ENCODE peak calls at places on chromosomes 7 and 10, in ten cellular contexts. G is HuH-7, W is activated T-cell treated with anti-CD3 and anti-CD28 coated beads for 4 hours, S is NCI-H345, L is cerebellum, E is COR-L47, B is T-helper 1 cell, V is HTR-8/SVneo, P is globus pallidus, N is colonic mucosa. I is an unnamed sample.
A peak's percentile ranks its signal among the peaks of the same experiment; 100 is the strongest.

GRCh38 chr10:93300518-93300917 is 181.6 kb downstream of the MYOF start:
- DNase-seq in N (no peak), V (no peak), P (no peak), B (no peak), L (no peak), W (no peak), E (no peak), G (no peak), S (no peak), I (no peak)

GRCh38 chr7:78770422-78771410 is 682.8 kb downstream of the MAGI2 start:
- DNase-seq in S (peak; percentile 66), E (peak; percentile 19), L (peak; percentile 10), V (no peak), P (peak; percentile 63), G (no peak), B (no peak), N (no peak), W (no peak), I (peak; percentile 96)

GRCh38 chr10:56095506-56096225 is 265.4 kb downstream of the ZWINT start:
- DNase-seq in L (no peak), W (no peak), V (no peak), P (no peak), B (no peak), E (no peak), N (no peak), S (no peak), G (no peak), I (no peak)

GRCh38 chr10:102665904-102666509 is 21.7 kb downstream of the TRIM8 start:
- DNase-seq in S (no peak), P (no peak), V (no peak), G (no peak), N (no peak), W (no peak), E (no peak), L (no peak), B (no peak), I (no peak)

GRCh38 chr10:2094171-2094570 is 356.8 kb upstream of the ADARB2 start:
- DNase-seq in W (no peak), B (no peak), G (no peak), S (no peak), L (peak; percentile 5), P (no peak), E (no peak), V (no peak), N (no peak), I (no peak)

GRCh38 chr7:12030116-12030515 is 181.0 kb upstream of the TMEM106B start:
- DNase-seq in W (no peak), P (no peak), V (no peak), E (no peak), S (no peak), G (no peak), N (no peak), B (no peak), L (no peak), I (no peak)

GRCh38 chr10:43409385-43410109 is 561 bp upstream of the HNRNPF start:
- DNase-seq in G (no peak), L (no peak), B (peak; percentile 48), V (no peak), W (peak; percentile 47), E (peak; percentile 33), S (peak; percentile 34), N (peak; percentile 71), P (no peak), I (peak; percentile 58)

GRCh38 chr10:96025566-96025965 is 17.8 kb upstream of the CCNJ start:
- DNase-seq in G (peak; percentile 29), W (no peak), N (no peak), E (no peak), S (no peak), B (no peak), P (no peak), L (no peak), V (no peak), I (peak; percentile 11)

GRCh38 chr7:45985902-45986301 is 64.8 kb upstream of the IGFBP3 start:
- DNase-seq in S (no peak), L (no peak), N (no peak), P (no peak), G (no peak), V (no peak), W (no peak), B (no peak), E (no peak), I (no peak)

GRCh38 chr7:150631866-150632864 is at the start of gene GIMAP6:
- DNase-seq in B (no peak), G (no peak), N (no peak), W (no peak), V (no peak), E (no peak), L (no peak), P (peak; percentile 10), S (no peak), I (no peak)

GRCh38 chr7:24740821-24741220 is 16.4 kb downstream of the GSDME start:
- DNase-seq in L (no peak), P (no peak), V (no peak), S (no peak), B (no peak), E (no peak), W (no peak), G (no peak), N (no peak), I (no peak)

GRCh38 chr10:117860823-117861222 is 185.9 kb downstream of the RAB11FIP2 start:
- DNase-seq in P (no peak), E (peak; percentile 0), N (no peak), L (no peak), W (no peak), B (no peak), V (no peak), S (peak; percentile 2), G (peak; percentile 36), I (peak; percentile 48)

GRCh38 chr10:36493511-36493880 is 631.9 kb upstream of the ANKRD30A start:
- DNase-seq in B (no peak), G (no peak), N (no peak), W (no peak), L (no peak), P (no peak), S (no peak), E (no peak), V (peak; percentile 51), I (no peak)

GRCh38 chr10:22320591-22321155 is at the start of gene BMI1:
- DNase-seq in S (peak; percentile 73), E (peak; percentile 56), W (no peak), L (peak; percentile 91), N (peak; percentile 81), P (peak; percentile 82), V (peak; percentile 68), G (peak; percentile 95), B (peak; percentile 46), I (peak; percentile 86)

GRCh38 chr10:113450906-113451305 is 101.9 kb upstream of the HABP2 start:
- DNase-seq in S (no peak), L (no peak), P (no peak), B (no peak), W (no peak), V (no peak), N (peak; percentile 7), E (no peak), G (no peak), I (no peak)

GRCh38 chr10:3471927-3472704 is 299.5 kb upstream of the PITRM1 start:
- DNase-seq in W (no peak), V (no peak), B (no peak), N (no peak), E (no peak), P (peak; percentile 92), G (no peak), S (no peak), L (no peak), I (no peak)

GRCh38 chr7:152085116-152085515 is 59.6 kb downstream of the GALNT11 start:
- DNase-seq in B (no peak), W (no peak), P (no peak), E (no peak), S (no peak), V (no peak), L (no peak), N (no peak), G (no peak), I (no peak)

I was measured in NCI-H69.